ENCODE peak calls at places on chromosomes 4 and X, in four cellular contexts. J, Y, S and T are unnamed samples.

GRCh38 chrX:38754102-38754790 is 47.0 kb upstream of the MID1IP1 start:
- DNase-seq in J (peak), Y (peak), S (peak), T (peak)

GRCh38 chr4:3810796-3811485 is 44.8 kb downstream of the ADRA2C start:
- DNase-seq in J (no peak), Y (no peak), S (no peak), T (no peak)

GRCh38 chr4:76703676-76704075 is 194.3 kb downstream of the SOWAHB start:
- DNase-seq in J (no peak), Y (no peak), S (peak), T (peak)

GRCh38 chrX:150546711-150547153 is 21.7 kb upstream of the MTM1 start:
- DNase-seq in J (no peak), Y (no peak), S (no peak), T (no peak)

GRCh38 chr4:67885727-67886126 is 1.9 kb upstream of the TMPRSS11D start:
- DNase-seq in J (no peak), Y (no peak), S (peak), T (peak)

GRCh38 chr4:168787801-168788200 is 222.3 kb downstream of the CBR4 start:
- DNase-seq in J (no peak), Y (no peak), S (peak), T (peak)

GRCh38 chr4:7420661-7421040 is 14.1 kb downstream of the PSAPL1 start:
- DNase-seq in J (no peak), Y (no peak), S (no peak), T (no peak)

GRCh38 chr4:150130953-150131352 is 52.7 kb downstream of the DCLK2 start:
- DNase-seq in J (no peak), Y (no peak), S (peak), T (peak)

GRCh38 chrX:68991691-68992345 is 163.0 kb downstream of the EFNB1 start:
- DNase-seq in J (no peak), Y (no peak), S (no peak), T (no peak)

GRCh38 chrX:150408007-150408406 is 44.9 kb downstream of the MAMLD1 start:
- DNase-seq in J (no peak), Y (no peak), S (no peak), T (no peak)

GRCh38 chr4:168641811-168642140 is 144.9 kb downstream of the PALLD start:
- DNase-seq in J (no peak), Y (no peak), S (no peak), T (no peak)

GRCh38 chrX:72142094-72142843 is 10.6 kb upstream of the RTL5 start:
- DNase-seq in J (peak), Y (no peak), S (no peak), T (no peak)

GRCh38 chr4:71389149-71389840 is 50.5 kb downstream of the SLC4A4 start:
- DNase-seq in J (peak), Y (no peak), S (peak), T (peak)

GRCh38 chr4:163072222-163072621 is 94.5 kb downstream of the NAF1 start:
- DNase-seq in J (no peak), Y (no peak), S (no peak), T (no peak)

GRCh38 chr4:26218677-26219181 is 102.1 kb upstream of the RBPJ start:
- DNase-seq in J (no peak), Y (no peak), S (peak), T (no peak)

GRCh38 chr4:154526151-154526550 is 24.0 kb downstream of the PLRG1 start:
- DNase-seq in J (no peak), Y (no peak), S (no peak), T (no peak)

GRCh38 chrX:48752498-48752897 is 9.0 kb upstream of the GLOD5 start:
- DNase-seq in J (no peak), Y (no peak), S (no peak), T (no peak)

GRCh38 chrX:132068405-132068804 is 45.3 kb downstream of the STK26 start:
- DNase-seq in J (no peak), Y (no peak), S (no peak), T (no peak)

GRCh38 chr4:145507636-145508035 is 26.0 kb downstream of the SMAD1 start:
- DNase-seq in J (no peak), Y (no peak), S (no peak), T (peak)

GRCh38 chr4:116055857-116056827 is 942.7 kb upstream of the NDST4 start:
- DNase-seq in J (no peak), Y (peak), S (no peak), T (peak)

GRCh38 chr4:186755550-186756519 is 32.2 kb upstream of the FAT1 start:
- DNase-seq in J (no peak), Y (no peak), S (no peak), T (no peak)

GRCh38 chr4:38930199-38930598 is 62.6 kb downstream of the FAM114A1 start:
- DNase-seq in J (no peak), Y (peak), S (no peak), T (no peak)

GRCh38 chr4:972651-973424 is 531 bp downstream of the DGKQ start:
- DNase-seq in J (no peak), Y (peak), S (peak), T (no peak)

DNA sequence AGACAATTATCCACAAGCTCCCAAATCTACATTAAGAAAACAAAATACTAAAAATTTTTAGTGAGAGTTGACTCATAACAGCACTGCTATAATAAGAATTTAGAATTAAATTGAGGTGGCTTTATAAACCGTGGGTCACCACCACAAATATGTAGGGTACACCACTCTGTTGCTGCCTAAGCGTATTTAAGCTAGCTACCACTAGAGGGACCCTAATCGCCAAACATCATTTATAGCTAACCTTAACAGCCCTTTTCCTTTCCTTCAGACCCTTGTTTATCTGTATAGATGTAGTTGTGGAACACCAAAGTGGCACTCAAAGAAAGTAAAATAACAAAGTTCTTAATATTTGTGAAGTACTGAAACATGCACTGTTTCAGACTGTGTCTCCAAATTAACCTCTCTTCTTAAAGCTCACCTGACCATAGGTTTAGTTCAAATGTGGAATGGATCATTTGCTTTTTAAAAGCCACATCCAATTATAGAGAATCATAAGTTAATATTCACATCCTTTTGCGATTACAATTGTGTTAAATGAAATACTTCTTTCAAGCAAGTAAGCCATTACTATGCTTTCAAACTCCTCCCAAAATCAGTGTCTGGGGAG is 95.5 kb upstream of the PTPN13 start:
- DNase-seq in J (peak), Y (peak), S (peak), T (peak)
- H3K4me3 ChIP-seq in J (no peak), Y (no peak), S (no peak), T (no peak)

DNA sequence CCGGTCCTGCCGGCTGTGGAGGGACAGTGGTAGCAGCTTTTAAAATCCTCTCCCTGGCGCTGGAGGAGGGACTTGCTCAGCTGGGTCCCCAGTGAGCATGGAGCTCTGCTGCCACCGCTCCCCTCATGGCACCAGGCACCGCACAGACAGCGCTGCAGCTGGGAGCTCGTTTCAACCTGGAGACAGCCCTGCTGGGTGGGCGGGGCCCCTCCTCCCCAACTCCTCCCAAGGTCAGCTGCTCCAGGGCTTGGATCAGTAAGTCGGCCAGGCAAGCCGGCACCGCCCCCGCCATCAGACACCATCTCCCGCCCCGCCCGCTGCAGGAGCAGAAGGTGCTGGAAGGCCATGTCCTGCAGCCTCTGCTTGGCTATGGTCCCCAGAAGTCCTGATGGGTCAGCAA is 16.4 kb downstream of the ZFYVE28 start:
- DNase-seq in J (peak), Y (no peak), S (peak), T (peak)
- TF ChIP-seq CTCF in J (no peak), Y (no peak), S (no peak), T (peak)

DNA sequence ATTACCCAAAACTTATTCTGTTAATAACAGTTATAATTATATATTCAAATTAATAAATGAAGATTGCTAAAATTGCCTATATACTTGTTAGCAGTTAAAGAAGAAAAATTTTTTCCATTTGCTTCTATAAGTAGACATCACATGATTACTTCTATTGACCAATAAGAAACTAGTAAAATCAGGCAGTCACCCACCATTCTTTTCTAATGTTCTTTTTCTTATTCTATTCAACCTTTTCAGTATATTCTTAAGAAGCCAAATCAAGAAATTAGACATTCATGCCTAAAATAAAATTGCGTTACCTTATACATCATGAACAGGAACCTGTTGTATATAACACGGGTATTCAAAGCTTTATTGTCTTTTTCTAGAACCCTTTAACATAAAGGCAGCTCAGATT is 568.0 kb upstream of the DIPK2B start:
- DNase-seq in J (no peak), Y (no peak), S (no peak), T (peak)
- H3K4me3 ChIP-seq in J (no peak), Y (peak), S (peak), T (peak)

GRCh38 chr4:132557660-132558059 is 591.4 kb upstream of the PCDH10 start:
- DNase-seq in J (no peak), Y (no peak), S (no peak), T (no peak)
- TF ChIP-seq CTCF in J (no peak), Y (no peak), S (no peak), T (peak)

GRCh38 chrX:19670854-19671620 is 155.7 kb upstream of the MAP3K15 start:
- DNase-seq in J (no peak), Y (no peak), S (peak), T (peak)
- H3K4me3 ChIP-seq in J (no peak), Y (no peak), S (peak), T (peak)

GRCh38 chrX:101931494-101932248 is at the start of gene ZMAT1:
- DNase-seq in J (peak), Y (peak), S (peak), T (peak)
- TF ChIP-seq CTCF in J (no peak), Y (no peak), S (no peak), T (no peak)